ENCODE peak calls at places on chromosomes 3 and 15, in five cellular contexts. One of them, this sample, is unnamed.

GRCh38 chr3:184321666-184322065 is 7.3 kb downstream of the EIF4G1 start:
- DNase-seq in NCI-H1694 treated with DMSO at 0.1 percent for 48 hours: no peak
- DNase-seq in mammary epithelial cell: no peak
- DNase-seq in activated naive CD4-positive, alpha-beta T cell: no peak
- DNase-seq in MM.1S: no peak
- DNase-seq in this sample: no peak

GRCh38 chr3:38110314-38111050 is 26.4 kb downstream of the ACAA1 start:
- DNase-seq in NCI-H1694 treated with DMSO at 0.1 percent for 48 hours: no peak
- DNase-seq in mammary epithelial cell: no peak
- DNase-seq in activated naive CD4-positive, alpha-beta T cell: no peak
- DNase-seq in MM.1S: no peak
- DNase-seq in this sample: no peak

GRCh38 chr15:92463826-92464225 is 70.1 kb downstream of the ST8SIA2 start:
- DNase-seq in NCI-H1694 treated with DMSO at 0.1 percent for 48 hours: no peak
- DNase-seq in mammary epithelial cell: no peak
- DNase-seq in activated naive CD4-positive, alpha-beta T cell: no peak
- DNase-seq in MM.1S: no peak
- DNase-seq in this sample: no peak

GRCh38 chr3:151379083-151379734 is 5.3 kb downstream of the P2RY12 start:
- DNase-seq in NCI-H1694 treated with DMSO at 0.1 percent for 48 hours: peak
- DNase-seq in mammary epithelial cell: no peak
- DNase-seq in activated naive CD4-positive, alpha-beta T cell: no peak
- DNase-seq in MM.1S: peak
- DNase-seq in this sample: no peak

GRCh38 chr15:99176757-99177156 is 71.9 kb downstream of the SYNM start:
- DNase-seq in NCI-H1694 treated with DMSO at 0.1 percent for 48 hours: no peak
- DNase-seq in mammary epithelial cell: no peak
- DNase-seq in activated naive CD4-positive, alpha-beta T cell: no peak
- DNase-seq in MM.1S: no peak
- DNase-seq in this sample: no peak

GRCh38 chr15:67175643-67176071 is 78.8 kb downstream of the AAGAB start:
- DNase-seq in NCI-H1694 treated with DMSO at 0.1 percent for 48 hours: no peak
- DNase-seq in mammary epithelial cell: no peak
- DNase-seq in activated naive CD4-positive, alpha-beta T cell: no peak
- DNase-seq in MM.1S: no peak
- DNase-seq in this sample: no peak

GRCh38 chr15:31473384-31474058 is 146.9 kb downstream of the KLF13 start:
- DNase-seq in NCI-H1694 treated with DMSO at 0.1 percent for 48 hours: no peak
- DNase-seq in mammary epithelial cell: no peak
- DNase-seq in activated naive CD4-positive, alpha-beta T cell: no peak
- DNase-seq in MM.1S: no peak
- DNase-seq in this sample: no peak

GRCh38 chr15:69557340-69558137 is 104.9 kb downstream of the RPLP1 start:
- DNase-seq in NCI-H1694 treated with DMSO at 0.1 percent for 48 hours: no peak
- DNase-seq in mammary epithelial cell: peak
- DNase-seq in activated naive CD4-positive, alpha-beta T cell: no peak
- DNase-seq in MM.1S: no peak
- DNase-seq in this sample: no peak

GRCh38 chr3:124942613-124943012 is 8.1 kb upstream of the MUC13 start:
- DNase-seq in NCI-H1694 treated with DMSO at 0.1 percent for 48 hours: no peak
- DNase-seq in mammary epithelial cell: no peak
- DNase-seq in activated naive CD4-positive, alpha-beta T cell: no peak
- DNase-seq in MM.1S: no peak
- DNase-seq in this sample: no peak

GRCh38 chr15:81001180-81002003 is 669 bp downstream of the TLNRD1 start:
- DNase-seq in NCI-H1694 treated with DMSO at 0.1 percent for 48 hours: no peak
- DNase-seq in mammary epithelial cell: peak
- DNase-seq in activated naive CD4-positive, alpha-beta T cell: peak
- DNase-seq in MM.1S: peak
- DNase-seq in this sample: peak

GRCh38 chr3:25532763-25533162 is 104.7 kb downstream of the RARB start:
- DNase-seq in NCI-H1694 treated with DMSO at 0.1 percent for 48 hours: no peak
- DNase-seq in mammary epithelial cell: no peak
- DNase-seq in activated naive CD4-positive, alpha-beta T cell: no peak
- DNase-seq in MM.1S: peak
- DNase-seq in this sample: no peak

GRCh38 chr3:194884649-194885315 is 199.1 kb downstream of the FAM43A start:
- DNase-seq in NCI-H1694 treated with DMSO at 0.1 percent for 48 hours: no peak
- DNase-seq in mammary epithelial cell: no peak
- DNase-seq in activated naive CD4-positive, alpha-beta T cell: no peak
- DNase-seq in MM.1S: no peak
- DNase-seq in this sample: no peak

GRCh38 chr3:127065561-127066270 is 82.8 kb downstream of the PLXNA1 start:
- DNase-seq in NCI-H1694 treated with DMSO at 0.1 percent for 48 hours: no peak
- DNase-seq in mammary epithelial cell: no peak
- DNase-seq in activated naive CD4-positive, alpha-beta T cell: no peak
- DNase-seq in MM.1S: no peak
- DNase-seq in this sample: no peak

GRCh38 chr3:52771334-52771681 is 568 bp upstream of the NEK4 start:
- DNase-seq in NCI-H1694 treated with DMSO at 0.1 percent for 48 hours: no peak
- DNase-seq in mammary epithelial cell: no peak
- DNase-seq in activated naive CD4-positive, alpha-beta T cell: no peak
- DNase-seq in MM.1S: no peak
- DNase-seq in this sample: no peak

GRCh38 chr15:76342382-76343201 is 6.0 kb downstream of the ISL2 start:
- DNase-seq in NCI-H1694 treated with DMSO at 0.1 percent for 48 hours: no peak
- DNase-seq in mammary epithelial cell: no peak
- DNase-seq in activated naive CD4-positive, alpha-beta T cell: no peak
- DNase-seq in MM.1S: no peak
- DNase-seq in this sample: no peak

GRCh38 chr3:37375184-37376120 is 201.1 kb upstream of the LRRFIP2 start:
- DNase-seq in NCI-H1694 treated with DMSO at 0.1 percent for 48 hours: no peak
- DNase-seq in mammary epithelial cell: no peak
- DNase-seq in activated naive CD4-positive, alpha-beta T cell: no peak
- DNase-seq in MM.1S: no peak
- DNase-seq in this sample: no peak

GRCh38 chr3:127790580-127791183 is 31.6 kb downstream of the MGLL start:
- DNase-seq in NCI-H1694 treated with DMSO at 0.1 percent for 48 hours: no peak
- DNase-seq in mammary epithelial cell: no peak
- DNase-seq in activated naive CD4-positive, alpha-beta T cell: no peak
- DNase-seq in MM.1S: no peak
- DNase-seq in this sample: no peak

GRCh38 chr3:160667452-160667851 is 9.5 kb upstream of the ARL14 start:
- DNase-seq in NCI-H1694 treated with DMSO at 0.1 percent for 48 hours: no peak
- DNase-seq in mammary epithelial cell: peak
- DNase-seq in activated naive CD4-positive, alpha-beta T cell: no peak
- DNase-seq in MM.1S: no peak
- DNase-seq in this sample: no peak

GRCh38 chr3:138768126-138768525 is 66.6 kb downstream of the PIK3CB start:
- DNase-seq in NCI-H1694 treated with DMSO at 0.1 percent for 48 hours: no peak
- DNase-seq in mammary epithelial cell: no peak
- DNase-seq in activated naive CD4-positive, alpha-beta T cell: no peak
- DNase-seq in MM.1S: no peak
- DNase-seq in this sample: no peak

GRCh38 chr15:55507567-55507966 is 467 bp downstream of the DNAAF4 start:
- DNase-seq in NCI-H1694 treated with DMSO at 0.1 percent for 48 hours: no peak
- DNase-seq in mammary epithelial cell: no peak
- DNase-seq in activated naive CD4-positive, alpha-beta T cell: no peak
- DNase-seq in MM.1S: no peak
- DNase-seq in this sample: no peak

GRCh38 chr15:23566070-23567050 is 886 bp downstream of the MKRN3 start:
- DNase-seq in NCI-H1694 treated with DMSO at 0.1 percent for 48 hours: peak
- DNase-seq in mammary epithelial cell: no peak
- DNase-seq in activated naive CD4-positive, alpha-beta T cell: no peak
- DNase-seq in MM.1S: no peak
- DNase-seq in this sample: peak

GRCh38 chr3:183378545-183378944 is 49.9 kb downstream of the MCF2L2 start:
- DNase-seq in NCI-H1694 treated with DMSO at 0.1 percent for 48 hours: no peak
- DNase-seq in mammary epithelial cell: no peak
- DNase-seq in activated naive CD4-positive, alpha-beta T cell: no peak
- DNase-seq in MM.1S: no peak
- DNase-seq in this sample: no peak

GRCh38 chr3:72597756-72598195 is 250.5 kb downstream of the SHQ1 start:
- DNase-seq in NCI-H1694 treated with DMSO at 0.1 percent for 48 hours: no peak
- DNase-seq in mammary epithelial cell: peak
- DNase-seq in activated naive CD4-positive, alpha-beta T cell: no peak
- DNase-seq in MM.1S: no peak
- DNase-seq in this sample: no peak

GRCh38 chr3:113278599-113278955 is 67.2 kb downstream of the BOC start:
- DNase-seq in NCI-H1694 treated with DMSO at 0.1 percent for 48 hours: no peak
- DNase-seq in mammary epithelial cell: no peak
- DNase-seq in activated naive CD4-positive, alpha-beta T cell: no peak
- DNase-seq in MM.1S: no peak
- DNase-seq in this sample: no peak

GRCh38 chr3:18134386-18135082 is 290.6 kb downstream of the SATB1 start:
- DNase-seq in NCI-H1694 treated with DMSO at 0.1 percent for 48 hours: no peak
- DNase-seq in mammary epithelial cell: peak
- DNase-seq in activated naive CD4-positive, alpha-beta T cell: no peak
- DNase-seq in MM.1S: no peak
- DNase-seq in this sample: no peak

GRCh38 chr3:177836671-177837070 is 639.4 kb upstream of the TBL1XR1 start:
- DNase-seq in NCI-H1694 treated with DMSO at 0.1 percent for 48 hours: no peak
- DNase-seq in mammary epithelial cell: peak
- DNase-seq in activated naive CD4-positive, alpha-beta T cell: no peak
- DNase-seq in MM.1S: no peak
- DNase-seq in this sample: no peak

GRCh38 chr15:81023483-81024264 is 23.0 kb downstream of the TLNRD1 start:
- DNase-seq in NCI-H1694 treated with DMSO at 0.1 percent for 48 hours: no peak
- DNase-seq in mammary epithelial cell: no peak
- DNase-seq in activated naive CD4-positive, alpha-beta T cell: no peak
- DNase-seq in MM.1S: peak
- DNase-seq in this sample: no peak

GRCh38 chr3:150061288-150062018 is 90.8 kb upstream of the PFN2 start:
- DNase-seq in NCI-H1694 treated with DMSO at 0.1 percent for 48 hours: no peak
- DNase-seq in mammary epithelial cell: no peak
- DNase-seq in activated naive CD4-positive, alpha-beta T cell: no peak
- DNase-seq in MM.1S: no peak
- DNase-seq in this sample: no peak

GRCh38 chr3:133845127-133845526 is 39.5 kb downstream of the SRPRB start:
- DNase-seq in NCI-H1694 treated with DMSO at 0.1 percent for 48 hours: no peak
- DNase-seq in mammary epithelial cell: no peak
- DNase-seq in activated naive CD4-positive, alpha-beta T cell: no peak
- DNase-seq in MM.1S: no peak
- DNase-seq in this sample: no peak

GRCh38 chr3:144770291-144770690 is 798.7 kb downstream of the DIPK2A start:
- DNase-seq in NCI-H1694 treated with DMSO at 0.1 percent for 48 hours: no peak
- DNase-seq in mammary epithelial cell: no peak
- DNase-seq in activated naive CD4-positive, alpha-beta T cell: no peak
- DNase-seq in MM.1S: no peak
- DNase-seq in this sample: no peak

GRCh38 chr3:107222927-107223326 is 154.3 kb upstream of the CCDC54 start:
- DNase-seq in NCI-H1694 treated with DMSO at 0.1 percent for 48 hours: no peak
- DNase-seq in mammary epithelial cell: no peak
- DNase-seq in activated naive CD4-positive, alpha-beta T cell: no peak
- DNase-seq in MM.1S: no peak
- DNase-seq in this sample: no peak

GRCh38 chr3:54243262-54243931 is 121.0 kb downstream of the CACNA2D3 start:
- DNase-seq in NCI-H1694 treated with DMSO at 0.1 percent for 48 hours: no peak
- DNase-seq in mammary epithelial cell: no peak
- DNase-seq in activated naive CD4-positive, alpha-beta T cell: no peak
- DNase-seq in MM.1S: peak
- DNase-seq in this sample: no peak

GRCh38 chr3:15161113-15161512 is 44.9 kb upstream of the CAPN7 start:
- DNase-seq in NCI-H1694 treated with DMSO at 0.1 percent for 48 hours: no peak
- DNase-seq in mammary epithelial cell: no peak
- DNase-seq in activated naive CD4-positive, alpha-beta T cell: no peak
- DNase-seq in MM.1S: no peak
- DNase-seq in this sample: no peak

GRCh38 chr3:152289708-152290107 is 21.0 kb downstream of the MBNL1 start:
- DNase-seq in NCI-H1694 treated with DMSO at 0.1 percent for 48 hours: no peak
- DNase-seq in mammary epithelial cell: no peak
- DNase-seq in activated naive CD4-positive, alpha-beta T cell: no peak
- DNase-seq in MM.1S: no peak
- DNase-seq in this sample: no peak

GRCh38 chr3:153614563-153614962 is 452.5 kb downstream of the RAP2B start:
- DNase-seq in NCI-H1694 treated with DMSO at 0.1 percent for 48 hours: no peak
- DNase-seq in mammary epithelial cell: peak
- DNase-seq in activated naive CD4-positive, alpha-beta T cell: no peak
- DNase-seq in MM.1S: no peak
- DNase-seq in this sample: no peak

GRCh38 chr15:68348064-68348463 is 70.5 kb downstream of the FEM1B start:
- DNase-seq in NCI-H1694 treated with DMSO at 0.1 percent for 48 hours: no peak
- DNase-seq in mammary epithelial cell: no peak
- DNase-seq in activated naive CD4-positive, alpha-beta T cell: no peak
- DNase-seq in MM.1S: no peak
- DNase-seq in this sample: no peak

GRCh38 chr3:62527484-62527883 is 154.1 kb upstream of the FEZF2 start:
- DNase-seq in NCI-H1694 treated with DMSO at 0.1 percent for 48 hours: no peak
- DNase-seq in mammary epithelial cell: no peak
- DNase-seq in activated naive CD4-positive, alpha-beta T cell: no peak
- DNase-seq in MM.1S: no peak
- DNase-seq in this sample: no peak

GRCh38 chr3:98902341-98902740 is 846 bp upstream of the DCBLD2 start:
- DNase-seq in NCI-H1694 treated with DMSO at 0.1 percent for 48 hours: no peak
- DNase-seq in mammary epithelial cell: no peak
- DNase-seq in activated naive CD4-positive, alpha-beta T cell: no peak
- DNase-seq in MM.1S: no peak
- DNase-seq in this sample: no peak

This sample was measured in activated gamma-delta T cell.